ENCODE peak calls at places on chromosomes 6 and 20, in seven cellular contexts. B is uterus, A is thoracic aorta, J is adipocyte, E is psoas muscle, Q is cardiac muscle cell, O is aorta. I is an unnamed sample.
A peak's percentile ranks its signal among the peaks of the same experiment; 100 is the strongest.

GRCh38 chr6:126667728-126668127 is 327.8 kb downstream of the CENPW start:
- DNase-seq in B (no peak), A (no peak), J (no peak), E (no peak), Q (no peak), O (no peak), I (no peak)

GRCh38 chr6:91720323-91720722 is 1133.5 kb upstream of the MAP3K7 start:
- DNase-seq in B (no peak), A (no peak), J (no peak), E (no peak), Q (no peak), O (no peak), I (no peak)

GRCh38 chr6:54689620-54690019 is 157.0 kb upstream of the FAM83B start:
- DNase-seq in B (no peak), A (no peak), J (no peak), E (no peak), Q (no peak), O (no peak), I (no peak)

GRCh38 chr20:5085380-5085779 is 34.4 kb downstream of the PCNA start:
- DNase-seq in B (no peak), A (no peak), J (no peak), E (no peak), Q (peak; percentile 32), O (peak; percentile 60), I (no peak)

GRCh38 chr20:52766645-52767435 is 205.3 kb upstream of the TSHZ2 start:
- DNase-seq in B (no peak), A (no peak), J (no peak), E (no peak), Q (no peak), O (no peak), I (no peak)

GRCh38 chr6:142028527-142028926 is 104.2 kb upstream of the GJE1 start:
- DNase-seq in B (no peak), A (no peak), J (no peak), E (no peak), Q (no peak), O (no peak), I (no peak)

GRCh38 chr6:92779758-92780157 is 639.6 kb downstream of the EPHA7 start:
- DNase-seq in B (peak; percentile 15), A (no peak), J (no peak), E (no peak), Q (peak; percentile 67), O (no peak), I (peak; percentile 41)

GRCh38 chr6:105459884-105460283 is 57.0 kb upstream of the PREP start:
- DNase-seq in B (no peak), A (no peak), J (peak; percentile 7), E (no peak), Q (peak; percentile 29), O (no peak), I (no peak)

GRCh38 chr20:14883324-14883723 is 545.9 kb upstream of the FLRT3 start:
- DNase-seq in B (no peak), A (no peak), J (no peak), E (no peak), Q (no peak), O (no peak), I (no peak)

GRCh38 chr20:10328897-10329255 is 105.1 kb downstream of the MKKS start:
- DNase-seq in B (no peak), A (no peak), J (no peak), E (no peak), Q (no peak), O (no peak), I (no peak)

GRCh38 chr6:170108456-170108855 is 182.4 kb downstream of the DLL1 start:
- DNase-seq in B (peak; percentile 9), A (no peak), J (no peak), E (peak; percentile 34), Q (no peak), O (no peak), I (peak; percentile 1)

GRCh38 chr20:47956261-47956995 is 171.1 kb upstream of the SULF2 start:
- DNase-seq in B (peak; percentile 42), A (no peak), J (no peak), E (peak; percentile 63), Q (peak; percentile 89), O (no peak), I (no peak)

GRCh38 chr20:11861479-11861878 is 56.2 kb upstream of the BTBD3 start:
- DNase-seq in B (no peak), A (no peak), J (no peak), E (no peak), Q (no peak), O (no peak), I (no peak)

GRCh38 chr6:149474108-149474935 is 10.5 kb downstream of the ZC3H12D start:
- DNase-seq in B (no peak), A (no peak), J (no peak), E (no peak), Q (no peak), O (no peak), I (no peak)

GRCh38 chr6:149477544-149477943 is 7.3 kb downstream of the ZC3H12D start:
- DNase-seq in B (no peak), A (no peak), J (no peak), E (no peak), Q (no peak), O (no peak), I (no peak)

GRCh38 chr6:149473080-149474052 is 11.4 kb downstream of the ZC3H12D start:
- DNase-seq in B (no peak), A (no peak), J (no peak), E (no peak), Q (peak; percentile 20), O (no peak), I (peak; percentile 23)

GRCh38 chr6:149478631-149479314 is 6.0 kb downstream of the ZC3H12D start:
- DNase-seq in B (no peak), A (no peak), J (no peak), E (no peak), Q (no peak), O (no peak), I (no peak)

DNA sequence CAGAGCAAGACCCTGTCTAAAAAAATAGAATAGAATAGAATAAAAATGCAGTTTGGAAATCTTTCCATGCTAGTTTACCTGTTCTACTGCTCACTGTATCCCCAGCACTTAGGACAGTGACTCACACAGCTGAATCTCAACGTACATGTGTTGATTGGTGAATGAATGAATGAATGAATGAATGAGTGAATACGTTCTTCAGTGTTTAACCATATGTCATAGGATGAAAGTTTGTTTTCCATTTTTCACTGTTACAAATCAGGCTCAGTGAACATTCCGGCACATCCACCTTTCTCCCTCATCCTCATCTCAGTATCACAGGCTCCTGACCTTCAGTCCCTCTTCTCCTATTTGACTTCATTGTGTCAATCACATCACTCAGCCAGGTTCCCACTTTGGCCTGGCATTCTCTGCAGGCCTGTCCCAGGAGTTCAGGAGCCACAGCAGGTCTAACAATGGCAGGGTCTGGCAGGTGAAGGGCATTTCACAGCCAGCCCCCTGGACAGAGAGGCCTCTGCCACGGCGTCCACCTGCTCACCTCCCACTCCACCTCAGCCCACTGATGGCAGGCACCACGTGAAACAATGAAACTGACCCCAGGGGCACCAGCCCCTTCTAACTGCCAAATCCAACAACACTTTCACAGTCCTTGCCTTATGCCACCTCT is 7.9 kb downstream of the ZC3H12D start:
- DNase-seq in B (no peak), A (no peak), J (no peak), E (no peak), Q (no peak), O (no peak), I (no peak)
- H3K4me1 ChIP-seq in B (no peaks in the 10 kb centered on the region), A (no peaks in the 10 kb centered on the region), J (peaks cover 2% of the 10 kb centered on the region), E (no peaks in the 10 kb centered on the region), Q (peaks cover under 1% of the 10 kb centered on the region), O (no peaks in the 10 kb centered on the region), I (no peaks in the 10 kb centered on the region)

GRCh38 chr20:23047738-23048214 is 1.7 kb downstream of the THBD start:
- DNase-seq in B (no peak), A (no peak), J (no peak), E (peak; percentile 72), Q (no peak), O (peak; percentile 65), I (no peak)
- H3K4me3 ChIP-seq in B (peak overlapping the region; percentile 34), A (peak overlapping the region; percentile 85), J (peak overlapping the region; percentile 80), E (peak overlapping the region; percentile 75), Q (no peak overlapping the region), O (no peak overlapping the region), I (no peak overlapping the region)

GRCh38 chr6:14900919-14901318 is 344.9 kb upstream of the JARID2 start:
- DNase-seq in B (no peak), A (no peak), J (no peak), E (no peak), Q (no peak), O (no peak), I (no peak)

GRCh38 chr6:14903176-14904088 is 342.4 kb upstream of the JARID2 start:
- DNase-seq in B (no peak), A (no peak), J (no peak), E (no peak), Q (no peak), O (no peak), I (no peak)

GRCh38 chr6:14894105-14894504 is 351.8 kb upstream of the JARID2 start:
- DNase-seq in B (no peak), A (no peak), J (no peak), E (no peak), Q (no peak), O (no peak), I (no peak)

GRCh38 chr6:14896475-14896874 is 349.4 kb upstream of the JARID2 start:
- DNase-seq in B (no peak), A (no peak), J (no peak), E (no peak), Q (no peak), O (no peak), I (no peak)

DNA sequence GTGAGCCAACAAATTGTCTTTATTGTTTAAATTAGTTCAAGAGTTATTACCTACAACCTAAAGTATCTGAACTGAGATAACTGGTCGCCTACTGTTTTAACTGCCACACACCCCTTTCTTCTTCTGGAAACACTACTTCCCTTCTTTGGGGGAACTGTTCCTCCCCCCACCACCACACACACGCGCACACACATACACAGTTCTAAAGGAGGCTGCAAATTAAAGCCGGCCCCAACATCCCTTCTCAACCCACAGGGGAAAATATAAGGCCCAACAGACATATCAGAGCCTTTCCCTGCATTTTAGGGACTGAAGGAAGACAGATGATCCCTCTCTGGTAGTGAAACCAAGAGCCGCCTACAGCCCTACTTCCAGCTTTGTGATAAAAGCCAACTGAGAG is 348.0 kb upstream of the JARID2 start:
- DNase-seq in B (no peak), A (no peak), J (no peak), E (no peak), Q (no peak), O (no peak), I (no peak)
- H3K9me3 ChIP-seq in B (no peaks in the 10 kb centered on the region), A (no peaks in the 10 kb centered on the region), J (no peaks in the 10 kb centered on the region), E (no peaks in the 10 kb centered on the region), Q (no peaks in the 10 kb centered on the region), O (peaks cover 2% of the 10 kb centered on the region), I (peaks cover 2% of the 10 kb centered on the region)

GRCh38 chr6:119261944-119262284 is 87.6 kb downstream of the MAN1A1 start:
- DNase-seq in B (no peak), A (no peak), J (no peak), E (no peak), Q (no peak), O (no peak), I (no peak)
- H3K4me1 ChIP-seq in B (no peaks in the 10 kb centered on the region), A (no peaks in the 10 kb centered on the region), J (peaks cover 16% of the 10 kb centered on the region), E (no peaks in the 10 kb centered on the region), Q (peaks cover 3% of the 10 kb centered on the region), O (no peaks in the 10 kb centered on the region), I (peaks cover 7% of the 10 kb centered on the region)

I was measured in HAP-1.